ENCODE peak calls at places on chromosomes 4 and X, in seven cellular contexts. E, M, J, C, O, S and A are unnamed samples.
A peak's percentile ranks its signal among the peaks of the same experiment; 100 is the strongest.

GRCh38 chrX:30649859-30650258 is 3.4 kb upstream of the GK start:
- DNase-seq in E (peak; percentile 27), M (no peak), J (peak; percentile 33), C (peak; percentile 22), O (no peak), S (no peak), A (no peak)

GRCh38 chr4:13704761-13705160 is 77.2 kb upstream of the BOD1L1 start:
- DNase-seq in E (no peak), M (no peak), J (no peak), C (no peak), O (no peak), S (no peak), A (no peak)

GRCh38 chrX:20372533-20372932 is 105.8 kb upstream of the RPS6KA3 start:
- DNase-seq in E (peak; percentile 52), M (no peak), J (peak; percentile 79), C (no peak), O (no peak), S (no peak), A (no peak)

GRCh38 chr4:36709986-36710385 is 428.6 kb downstream of the DTHD1 start:
- DNase-seq in E (no peak), M (no peak), J (no peak), C (no peak), O (no peak), S (no peak), A (no peak)

GRCh38 chrX:13469963-13470679 is 99.3 kb upstream of the EGFL6 start:
- DNase-seq in E (peak; percentile 23), M (no peak), J (peak; percentile 58), C (no peak), O (no peak), S (no peak), A (no peak)

GRCh38 chrX:41785685-41786084 is 61.7 kb downstream of the GPR82 start:
- DNase-seq in E (peak; percentile 2), M (no peak), J (peak; percentile 74), C (no peak), O (no peak), S (no peak), A (no peak)

GRCh38 chrX:40617566-40617965 is 5.7 kb upstream of the MPC1L start:
- DNase-seq in E (no peak), M (no peak), J (no peak), C (no peak), O (no peak), S (no peak), A (no peak)

GRCh38 chr4:123415977-123416376 is 19.4 kb downstream of the SPRY1 start:
- DNase-seq in E (peak; percentile 61), M (no peak), J (peak; percentile 83), C (no peak), O (no peak), S (no peak), A (no peak)

GRCh38 chrX:31007347-31007746 is 64.5 kb downstream of the FTHL17 start:
- DNase-seq in E (no peak), M (no peak), J (no peak), C (no peak), O (no peak), S (no peak), A (no peak)

GRCh38 chr4:140130677-140131076 is 23.3 kb downstream of the MAML3 start:
- DNase-seq in E (no peak), M (no peak), J (peak; percentile 87), C (no peak), O (no peak), S (no peak), A (no peak)

GRCh38 chr4:153153339-153153851 is 50.8 kb upstream of the TRIM2 start:
- DNase-seq in E (peak; percentile 25), M (peak; percentile 35), J (peak; percentile 19), C (peak; percentile 54), O (peak; percentile 42), S (peak; percentile 87), A (peak; percentile 53)

GRCh38 chrX:99750721-99751120 is 659.4 kb downstream of the PCDH19 start:
- DNase-seq in E (no peak), M (no peak), J (no peak), C (no peak), O (no peak), S (no peak), A (no peak)

GRCh38 chr4:88964450-88964849 is 92.5 kb downstream of the FAM13A start:
- DNase-seq in E (peak; percentile 58), M (no peak), J (peak; percentile 55), C (no peak), O (no peak), S (no peak), A (no peak)

GRCh38 chr4:101500742-101501141 is 153.4 kb upstream of the PPP3CA start:
- DNase-seq in E (no peak), M (no peak), J (peak; percentile 83), C (no peak), O (no peak), S (no peak), A (no peak)

GRCh38 chr4:74316397-74316796 is 8.1 kb downstream of the EPGN start:
- DNase-seq in E (peak; percentile 46), M (no peak), J (peak; percentile 9), C (no peak), O (no peak), S (no peak), A (no peak)

GRCh38 chr4:47383829-47384427 is 79.6 kb downstream of the COMMD8 start:
- DNase-seq in E (peak; percentile 51), M (no peak), J (peak; percentile 40), C (peak; percentile 45), O (no peak), S (peak; percentile 43), A (no peak)

GRCh38 chr4:58669783-58670182 is 1559.6 kb upstream of the IGFBP7 start:
- DNase-seq in E (no peak), M (no peak), J (no peak), C (peak; percentile 49), O (no peak), S (no peak), A (no peak)

GRCh38 chr4:185384877-185385465 is 10.8 kb downstream of the LRP2BP start:
- DNase-seq in E (peak; percentile 41), M (no peak), J (no peak), C (no peak), O (no peak), S (no peak), A (no peak)

DNA sequence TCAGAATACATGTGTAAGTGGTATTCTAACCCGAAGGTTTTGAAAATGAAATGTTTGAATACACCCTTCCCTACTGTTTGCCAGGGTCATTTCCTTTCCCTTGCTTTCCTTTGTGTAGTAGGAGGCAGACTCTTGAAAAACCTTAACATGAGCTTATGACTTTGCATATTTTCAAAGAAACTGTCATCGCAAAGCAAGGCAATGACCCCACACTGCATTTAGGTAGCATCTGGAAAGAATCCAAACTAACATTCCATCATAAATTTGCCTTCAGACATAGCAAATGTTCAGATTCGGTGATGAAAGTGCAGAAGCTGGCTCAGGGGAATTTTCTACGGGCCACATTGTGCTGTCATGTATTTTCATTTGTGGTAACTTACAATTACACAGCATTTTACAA is 32.3 kb downstream of the SH2D1A start:
- DNase-seq in E (no peak), M (no peak), J (no peak), C (no peak), O (no peak), S (no peak), A (no peak)
- H3K4me1 ChIP-seq in E (no peaks in the 10 kb centered on the region), M (no peaks in the 10 kb centered on the region), J (peaks cover 19% of the 10 kb centered on the region), C (no peaks in the 10 kb centered on the region), O (no peaks in the 10 kb centered on the region), S (no peaks in the 10 kb centered on the region), A (no peaks in the 10 kb centered on the region)

DNA sequence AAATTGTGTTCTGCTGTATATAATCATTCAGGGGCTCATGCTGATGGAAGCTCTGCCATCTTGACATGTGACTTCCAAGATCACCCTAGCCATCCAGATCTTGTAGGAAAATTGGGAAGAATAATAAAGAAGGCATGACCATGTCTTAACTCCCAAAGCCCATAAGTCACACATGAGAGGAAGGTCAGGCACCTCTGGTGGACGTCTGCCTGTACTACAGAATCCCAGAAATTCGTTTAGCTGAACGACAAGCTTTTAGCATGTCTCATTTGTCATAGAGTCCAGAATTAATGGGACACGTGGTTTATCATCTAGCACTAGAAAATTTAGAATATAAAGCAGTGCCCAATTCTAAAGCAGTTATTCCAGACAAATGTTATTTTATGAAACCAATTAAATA is 212.7 kb downstream of the CENPC start:
- DNase-seq in E (peak; percentile 18), M (no peak), J (peak; percentile 59), C (peak; percentile 10), O (no peak), S (peak; percentile 1), A (no peak)
- TF ChIP-seq CTCF in E (peak; percentile 54), M (no peak), J (peak; percentile 70), C (peak; percentile 39), O (no peak), S (peak; percentile 57), A (peak; percentile 52)

DNA sequence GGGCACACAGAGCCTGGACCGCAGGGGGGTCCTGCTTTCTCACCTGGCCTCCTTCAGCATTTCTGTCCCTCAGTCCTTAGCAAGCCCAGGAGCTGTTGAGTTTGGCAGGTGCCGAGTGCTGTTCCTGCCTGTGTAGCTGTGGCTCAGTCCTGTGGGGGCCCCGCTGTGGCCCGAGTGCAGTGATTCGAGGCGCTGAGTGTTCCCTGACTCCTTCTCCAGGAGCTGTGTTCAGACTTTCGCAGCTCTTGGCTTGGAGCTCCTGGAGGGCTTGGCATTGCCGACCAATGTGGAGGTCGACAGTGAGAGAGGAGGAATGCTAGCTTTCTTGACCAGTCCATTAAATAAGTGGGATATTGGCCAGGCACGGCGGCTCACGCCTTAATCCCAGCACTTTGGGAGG is 50.1 kb upstream of the MSANTD1 start:
- DNase-seq in E (no peak), M (no peak), J (no peak), C (no peak), O (no peak), S (no peak), A (no peak)
- H3K4me1 ChIP-seq in E (peaks cover 8% of the 10 kb centered on the region), M (peaks cover 44% of the 10 kb centered on the region), J (no peaks in the 10 kb centered on the region), C (no peaks in the 10 kb centered on the region), O (peaks cover 8% of the 10 kb centered on the region), S (peaks cover 28% of the 10 kb centered on the region), A (no peaks in the 10 kb centered on the region)

GRCh38 chr4:132614682-132615081 is 534.4 kb upstream of the PCDH10 start:
- DNase-seq in E (peak; percentile 22), M (no peak), J (no peak), C (no peak), O (no peak), S (no peak), A (no peak)
- TF ChIP-seq CTCF in E (peak; percentile 38), M (no peak), J (peak; percentile 50), C (peak; percentile 41), O (no peak), S (peak; percentile 68), A (peak; percentile 39)

DNA sequence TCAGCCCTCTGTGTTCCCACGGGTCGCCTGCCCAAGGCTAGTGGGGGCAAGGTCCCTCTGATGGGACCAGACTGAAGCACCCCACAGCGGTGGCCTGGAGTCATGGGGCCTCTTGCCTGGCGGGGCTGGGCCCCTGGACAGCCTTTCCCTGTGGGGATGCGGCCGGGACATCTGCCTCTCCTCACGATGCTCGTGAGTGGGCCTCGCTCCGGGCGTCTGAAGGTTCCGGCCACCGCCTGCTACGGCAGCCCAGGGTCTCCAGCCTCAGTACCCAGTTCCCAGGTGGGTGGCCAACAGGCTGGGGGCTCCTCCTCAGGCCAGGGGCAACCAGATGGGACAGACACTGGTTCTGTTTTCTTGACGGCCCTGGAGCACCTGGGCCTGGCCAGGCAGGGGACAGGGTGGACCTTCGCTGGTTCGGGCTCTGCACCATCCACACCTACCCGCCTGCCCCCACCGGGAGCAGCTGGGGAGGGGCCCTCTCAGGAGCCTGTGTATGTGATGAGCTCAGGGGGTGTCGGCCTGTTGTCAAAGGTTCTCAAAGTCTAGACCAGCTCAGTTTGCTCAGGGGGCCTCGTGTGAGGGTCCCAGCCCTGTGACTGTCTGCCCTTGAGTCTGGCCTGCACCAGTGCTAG is 32.4 kb downstream of the DOK7 start:
- DNase-seq in E (no peak), M (no peak), J (no peak), C (no peak), O (no peak), S (no peak), A (no peak)
- H3K4me1 ChIP-seq in E (peaks cover 7% of the 10 kb centered on the region), M (no peaks in the 10 kb centered on the region), J (no peaks in the 10 kb centered on the region), C (no peaks in the 10 kb centered on the region), O (peaks cover 3% of the 10 kb centered on the region), S (peaks cover 23% of the 10 kb centered on the region), A (peaks cover 3% of the 10 kb centered on the region)

GRCh38 chr4:53804719-53805118 is 213.4 kb upstream of the LNX1 start:
- DNase-seq in E (no peak), M (peak; percentile 17), J (peak; percentile 70), C (peak; percentile 48), O (no peak), S (no peak), A (peak; percentile 52)
- TF ChIP-seq CTCF in E (peak; percentile 39), M (peak; percentile 41), J (peak; percentile 86), C (peak; percentile 72), O (no peak), S (peak; percentile 42), A (peak; percentile 62)